ENCODE peak calls at places on chromosomes 3 and 15, in nine cellular contexts. Y, U, W, T, P, M, N, X and C are unnamed samples. For H3K4me1 and H3K27me3, the result is how much of the 10 kb centered on the place peaks cover.

GRCh38 chr3:121063628-121064027 is 155.6 kb downstream of the STXBP5L start:
- DNase-seq in Y (no peak), U (no peak), W (no peak), T (no peak), P (no peak), M (peak), N (no peak), X (no peak), C (no peak)

GRCh38 chr15:85030301-85031049 is 48.8 kb downstream of the PDE8A start:
- DNase-seq in Y (no peak), U (no peak), W (no peak), T (no peak), P (no peak), M (no peak), N (peak), X (peak), C (no peak)

GRCh38 chr15:99247063-99247462 is 2.3 kb downstream of the TTC23 start:
- DNase-seq in Y (no peak), U (no peak), W (no peak), T (no peak), P (no peak), M (no peak), N (no peak), X (no peak), C (no peak)

GRCh38 chr3:169822540-169822939 is 9.8 kb upstream of the LRRC34 start:
- DNase-seq in Y (no peak), U (no peak), W (no peak), T (no peak), P (no peak), M (no peak), N (no peak), X (no peak), C (no peak)

GRCh38 chr15:60563066-60563465 is 84.1 kb upstream of the ICE2 start:
- DNase-seq in Y (no peak), U (peak), W (no peak), T (no peak), P (no peak), M (no peak), N (no peak), X (no peak), C (no peak)

GRCh38 chr3:180246688-180247195 is 210.0 kb upstream of the PEX5L start:
- DNase-seq in Y (no peak), U (no peak), W (no peak), T (no peak), P (no peak), M (peak), N (no peak), X (no peak), C (no peak)

GRCh38 chr15:59011262-59011947 is 23.9 kb downstream of the RNF111 start:
- DNase-seq in Y (no peak), U (no peak), W (no peak), T (no peak), P (no peak), M (no peak), N (peak), X (no peak), C (no peak)

GRCh38 chr3:58209933-58210332 is 839 bp downstream of the DNASE1L3 start:
- DNase-seq in Y (no peak), U (no peak), W (no peak), T (no peak), P (no peak), M (no peak), N (no peak), X (no peak), C (no peak)

GRCh38 chr3:156291269-156292123 is 171.1 kb downstream of the KCNAB1 start:
- DNase-seq in Y (no peak), U (peak), W (peak), T (no peak), P (no peak), M (peak), N (peak), X (peak), C (peak)

GRCh38 chr15:63045438-63046278 is 3.1 kb downstream of the TPM1 start:
- DNase-seq in Y (no peak), U (no peak), W (no peak), T (no peak), P (no peak), M (peak), N (no peak), X (no peak), C (no peak)

GRCh38 chr15:101657968-101658784 is 6.0 kb upstream of the TM2D3 start:
- DNase-seq in Y (peak), U (peak), W (no peak), T (no peak), P (no peak), M (no peak), N (no peak), X (no peak), C (no peak)
- H3K4me1 ChIP-seq in Y (under half), U (under half), W (under half), T (under half), P (under half), M (under half), N (under half), X (under half), C (under half)

DNA sequence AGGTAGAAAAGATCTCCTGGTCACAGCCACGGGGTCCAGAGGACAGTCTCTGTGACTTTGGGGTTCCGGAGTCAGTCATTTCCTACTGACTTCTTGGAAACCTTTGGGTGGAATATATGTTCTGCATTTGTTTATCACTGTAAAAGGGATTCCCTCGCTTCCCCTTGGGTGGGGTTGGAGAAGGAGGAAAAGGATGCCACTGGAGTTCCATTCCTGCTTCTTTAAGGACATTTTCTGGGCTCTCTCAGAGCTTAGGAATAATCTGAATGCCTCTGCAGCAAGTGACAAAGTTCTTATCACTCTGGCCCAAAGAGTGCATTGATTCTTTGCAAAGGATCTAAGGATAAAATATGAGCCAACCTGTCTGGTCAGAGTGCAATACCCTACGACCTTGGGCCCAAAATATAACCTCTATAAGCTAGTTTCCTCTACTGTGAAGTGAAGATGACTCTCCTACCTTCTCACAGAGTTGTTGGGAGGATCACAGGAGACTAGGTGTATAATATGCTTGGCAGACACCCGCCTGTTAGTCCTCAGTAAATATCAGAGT is 17.2 kb downstream of the ARHGEF3 start:
- DNase-seq in Y (no peak), U (no peak), W (no peak), T (no peak), P (no peak), M (no peak), N (no peak), X (no peak), C (no peak)
- H3K4me3 ChIP-seq in Y (peak), U (no peak), W (no peak), T (no peak), P (no peak), M (no peak), N (no peak), X (no peak), C (no peak)

GRCh38 chr3:178540184-178540583 is 3.9 kb downstream of the KCNMB2 start:
- DNase-seq in Y (no peak), U (no peak), W (no peak), T (no peak), P (no peak), M (no peak), N (no peak), X (no peak), C (no peak)
- H3K27me3 ChIP-seq in Y (under half), U (under half), W (under half), T (under half), P (under half), M (under half), N (under half), X (under half), C (under half)

GRCh38 chr3:101941253-101942039 is 92.1 kb downstream of the NFKBIZ start:
- DNase-seq in Y (no peak), U (no peak), W (no peak), T (no peak), P (no peak), M (no peak), N (peak), X (peak), C (peak)
- H3K4me1 ChIP-seq in Y (under half), U (under half), W (half or more), T (under half), P (under half), M (under half), N (under half), X (under half), C (half or more)

DNA sequence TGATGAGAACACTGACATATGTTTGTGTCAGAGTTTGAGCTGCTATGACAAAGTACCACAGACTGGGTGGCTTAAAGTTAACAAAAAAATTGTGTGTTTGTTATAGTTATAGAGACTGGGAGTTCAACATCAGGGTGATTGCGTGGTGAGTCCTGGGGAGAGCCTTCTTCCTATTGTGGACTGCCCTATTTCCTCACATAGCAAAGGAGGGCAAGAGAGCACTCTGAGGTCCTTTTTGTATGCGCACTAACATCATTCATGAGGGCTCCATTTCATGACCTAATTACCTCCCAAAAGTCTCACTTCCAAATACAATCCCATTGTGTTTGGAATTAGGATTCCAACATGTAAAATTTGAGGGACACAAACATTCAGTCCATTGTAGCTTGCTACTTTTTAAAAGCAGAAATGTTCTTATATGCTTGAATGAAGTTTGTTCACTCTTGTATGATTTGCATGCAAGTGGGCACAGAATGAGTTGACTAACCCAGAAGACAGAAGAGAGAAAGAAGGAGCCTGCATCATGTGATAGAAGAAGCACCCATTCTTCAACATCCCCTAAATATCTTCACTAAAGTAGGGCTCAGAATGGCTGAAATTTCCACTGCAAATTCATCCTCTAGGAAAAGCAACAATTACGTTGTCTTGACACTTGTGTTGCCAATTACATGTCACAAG is 18.9 kb upstream of the ALCAM start:
- DNase-seq in Y (no peak), U (no peak), W (no peak), T (no peak), P (no peak), M (no peak), N (no peak), X (no peak), C (no peak)
- H3K4me3 ChIP-seq in Y (no peak), U (no peak), W (no peak), T (no peak), P (no peak), M (no peak), N (no peak), X (no peak), C (no peak)

GRCh38 chr15:37106490-37107001 is 6.2 kb upstream of the MEIS2 start:
- DNase-seq in Y (peak), U (no peak), W (peak), T (peak), P (no peak), M (peak), N (peak), X (no peak), C (no peak)
- H3K27me3 ChIP-seq in Y (under half), U (under half), W (under half), T (under half), P (under half), M (half or more), N (under half), X (half or more), C (under half)

GRCh38 chr3:113743006-113743639 is 2.9 kb downstream of the NAA50 start:
- DNase-seq in Y (no peak), U (no peak), W (no peak), T (no peak), P (no peak), M (no peak), N (no peak), X (no peak), C (no peak)
- H3K4me1 ChIP-seq in Y (under half), U (under half), W (under half), T (under half), P (under half), M (under half), N (under half), X (under half), C (under half)

DNA sequence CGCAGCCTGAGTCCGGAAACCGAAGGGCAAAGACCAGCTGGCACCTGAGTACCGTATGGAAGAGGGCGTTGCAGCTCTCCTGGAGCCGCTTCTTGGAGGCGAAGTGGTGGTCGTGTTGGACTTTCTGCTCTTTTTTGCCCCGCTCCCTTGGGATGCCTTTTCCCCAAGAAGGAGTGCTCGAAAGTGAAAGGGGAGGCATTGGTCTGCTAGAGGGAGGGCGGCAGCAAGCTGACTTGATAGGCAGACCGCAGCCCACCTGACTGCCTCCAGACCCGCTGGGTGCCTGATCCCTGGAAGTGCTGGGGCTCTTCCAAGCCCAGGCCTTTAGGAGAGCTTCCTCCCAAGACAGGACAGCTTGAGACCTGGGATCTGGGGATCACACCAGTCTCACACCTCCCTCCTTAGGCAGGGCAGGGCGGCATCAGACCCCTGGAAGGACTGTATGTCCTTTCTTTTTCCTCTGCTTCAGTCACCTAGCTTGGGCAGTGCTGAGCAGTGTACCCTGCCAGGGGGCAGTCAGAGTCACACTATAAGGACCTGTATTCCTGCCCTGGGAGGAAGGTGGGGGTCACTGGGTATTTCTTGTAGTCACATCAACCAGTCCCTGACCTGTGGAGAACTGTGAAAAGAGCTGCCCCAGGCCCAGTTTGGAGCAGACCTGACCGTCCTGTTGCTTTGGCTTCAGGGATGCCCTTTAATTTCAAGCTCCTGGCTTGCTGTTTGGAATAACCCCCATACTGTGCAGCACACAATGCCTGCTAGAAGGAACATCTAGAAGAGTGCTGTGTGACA is 2.1 kb downstream of the ACVR2B start:
- DNase-seq in Y (peak), U (no peak), W (peak), T (peak), P (peak), M (peak), N (peak), X (no peak), C (no peak)
- H3K4me3 ChIP-seq in Y (peak), U (peak), W (peak), T (peak), P (peak), M (peak), N (peak), X (peak), C (peak)

GRCh38 chr3:128425846-128426127 is 40.9 kb downstream of the DNAJB8 start:
- DNase-seq in Y (no peak), U (no peak), W (no peak), T (no peak), P (no peak), M (no peak), N (no peak), X (no peak), C (no peak)
- H3K27me3 ChIP-seq in Y (under half), U (under half), W (under half), T (under half), P (under half), M (under half), N (under half), X (under half), C (under half)